ENCODE peak calls at places on chromosomes 7 and 10, in four cellular contexts. J is K562, K is GM23248, A is MM.1S. E is an unnamed sample.

GRCh38 chr10:2928219-2928840 is 139.0 kb upstream of the PFKP start:
- DNase-seq in A (peak), J (peak), K (peak), E (peak)

GRCh38 chr7:3112499-3113134 is 69.0 kb upstream of the CARD11 start:
- DNase-seq in A (peak), K (no peak), J (no peak), E (no peak)

GRCh38 chr10:22606164-22606614 is 108.2 kb downstream of the PIP4K2A start:
- DNase-seq in K (peak), J (no peak), A (peak), E (no peak)

GRCh38 chr7:87471430-87471829 is 4.0 kb downstream of the ABCB4 start:
- DNase-seq in J (no peak), K (no peak), A (no peak), E (no peak)

GRCh38 chr10:71396714-71397339 is at the start of gene CDH23:
- DNase-seq in J (peak), A (no peak), K (peak), E (no peak)

GRCh38 chr10:77869626-77870420 is 56.7 kb downstream of the DLG5 start:
- DNase-seq in K (peak), A (no peak), J (no peak), E (no peak)

GRCh38 chr10:60171436-60172013 is 218.2 kb downstream of the ANK3 start:
- DNase-seq in J (no peak), A (no peak), K (no peak), E (no peak)

GRCh38 chr10:114544045-114544659 is 113.9 kb downstream of the ABLIM1 start:
- DNase-seq in J (no peak), A (peak), K (no peak), E (peak)

GRCh38 chr10:5512881-5513698 is 11.7 kb upstream of the CALML3 start:
- DNase-seq in K (no peak), A (no peak), J (no peak), E (no peak)

GRCh38 chr10:122285506-122286444 is 14.7 kb downstream of the BTBD16 start:
- DNase-seq in A (no peak), J (no peak), K (no peak), E (no peak)

GRCh38 chr10:6621536-6621935 is 41.5 kb upstream of the PRKCQ start:
- DNase-seq in J (no peak), K (peak), A (no peak), E (no peak)

GRCh38 chr10:49179699-49180511 is 8.3 kb downstream of the TMEM273 start:
- DNase-seq in J (peak), K (no peak), A (no peak), E (no peak)

DNA sequence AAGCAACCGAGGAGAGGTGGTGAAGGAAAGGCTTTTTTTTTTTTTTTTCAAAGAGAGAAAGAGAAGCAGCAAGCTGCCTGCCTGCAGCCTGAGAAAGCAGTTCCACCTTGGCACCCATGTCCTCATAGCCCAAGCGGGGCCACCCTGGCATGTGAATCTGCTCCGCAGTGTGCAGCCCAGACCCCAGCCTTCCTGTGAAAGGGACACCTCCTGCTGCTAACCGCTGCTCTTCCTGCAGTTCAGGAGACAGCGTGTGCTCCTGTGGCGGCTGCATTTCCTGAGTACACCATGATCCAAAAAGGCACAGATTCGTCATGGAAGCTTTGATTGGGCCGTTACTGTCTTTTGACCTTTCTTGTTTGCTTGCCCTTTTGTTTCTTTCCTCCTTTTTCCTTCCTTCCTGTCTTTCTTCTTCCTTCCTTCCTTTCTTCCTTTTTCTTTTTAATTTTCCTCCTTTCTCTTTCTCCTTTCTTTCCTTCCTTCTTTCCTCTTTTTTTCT is 38.1 kb downstream of the IKZF1 start:
- DNase-seq in K (peak), J (no peak), A (no peak), E (no peak)
- H2AFZ ChIP-seq in K (no peak), J (no peak), A (no peak), E (no peak)

GRCh38 chr10:123299598-123299997 is 145.4 kb downstream of the BUB3 start:
- DNase-seq in J (no peak), K (no peak), A (no peak), E (no peak)
- H2AFZ ChIP-seq in J (no peak), K (no peak), A (no peak), E (no peak)

GRCh38 chr7:84337386-84337785 is 142.8 kb upstream of the SEMA3A start:
- DNase-seq in K (peak), A (no peak), J (no peak), E (no peak)

GRCh38 chr7:84339306-84339705 is 144.7 kb upstream of the SEMA3A start:
- DNase-seq in J (no peak), A (no peak), K (no peak), E (no peak)

GRCh38 chr7:84331665-84332064 is 137.1 kb upstream of the SEMA3A start:
- DNase-seq in K (no peak), A (no peak), J (no peak), E (no peak)

GRCh38 chr7:84336741-84337140 is 142.2 kb upstream of the SEMA3A start:
- DNase-seq in J (no peak), A (no peak), K (no peak), E (no peak)

GRCh38 chr7:84336303-84336702 is 141.7 kb upstream of the SEMA3A start:
- DNase-seq in J (no peak), K (no peak), A (peak), E (no peak)
- H2AFZ ChIP-seq in J (no peak), K (no peak), A (peak), E (no peak)

DNA sequence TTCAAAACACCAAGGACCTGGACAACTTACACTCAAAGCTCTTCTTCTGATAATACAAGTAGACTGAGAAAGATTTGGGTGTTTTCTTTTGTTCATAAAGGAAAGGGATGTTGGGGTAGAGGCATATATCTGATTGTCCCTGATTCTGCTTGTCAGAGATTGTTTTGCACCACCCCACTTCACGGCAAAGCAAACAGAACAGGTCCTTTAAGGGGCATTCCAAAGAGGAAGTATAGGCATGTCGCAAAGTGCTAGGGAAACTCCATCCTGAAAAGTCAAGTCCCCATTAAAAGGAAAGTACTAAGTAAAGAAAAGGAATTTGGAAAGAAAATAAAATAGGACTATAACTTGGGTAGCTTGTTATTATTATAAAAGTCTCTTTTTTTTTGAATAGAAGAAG is 233.0 kb downstream of the DNAJB9 start:
- DNase-seq in K (no peak), J (no peak), A (no peak), E (no peak)
- H2AFZ ChIP-seq in K (no peak), J (no peak), A (no peak), E (no peak)

DNA sequence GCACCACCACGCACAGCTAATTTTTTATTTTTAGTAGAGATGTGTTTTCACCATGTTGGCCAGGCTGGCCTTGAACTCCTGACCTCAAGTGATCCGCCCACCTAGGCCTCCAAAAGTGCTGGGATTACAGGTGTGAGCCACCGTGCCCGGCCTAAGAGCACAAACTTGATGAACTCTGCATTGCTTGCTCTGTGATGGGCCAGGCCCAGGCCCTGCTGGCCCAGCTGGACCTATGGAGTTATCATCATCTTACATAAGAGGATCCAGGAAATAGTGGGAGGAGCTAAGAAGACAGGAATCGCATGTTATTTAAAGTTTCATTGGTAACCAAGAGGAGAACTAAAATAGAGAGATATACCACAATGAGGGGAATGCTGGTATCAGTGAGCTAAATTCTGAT is 86.9 kb downstream of the DAGLB start:
- DNase-seq in A (no peak), K (no peak), J (no peak), E (no peak)
- H2AFZ ChIP-seq in A (peak), K (no peak), J (peak), E (no peak)

E was measured in Karpas-422.